ENCODE peak calls at places on chromosome 7, in eight cellular contexts. One of them, this sample, is unnamed.

GRCh38 chr7:25886387-25887240 is 265.4 kb upstream of the NFE2L3 start:
- DNase-seq in HCT116: no peak
- DNase-seq in IMR-90: no peak
- DNase-seq in spleen: no peak
- DNase-seq in suprapubic skin: no peak
- DNase-seq in H1: no peak
- DNase-seq in adrenal gland: no peak
- DNase-seq in uterus: no peak
- DNase-seq in this sample: no peak

GRCh38 chr7:148327379-148327778 is 263.2 kb upstream of the C7orf33 start:
- DNase-seq in HCT116: no peak
- DNase-seq in IMR-90: no peak
- DNase-seq in spleen: no peak
- DNase-seq in suprapubic skin: no peak
- DNase-seq in H1: no peak
- DNase-seq in adrenal gland: no peak
- DNase-seq in uterus: no peak
- DNase-seq in this sample: no peak

GRCh38 chr7:103687272-103687671 is 241.3 kb upstream of the SLC26A5 start:
- DNase-seq in HCT116: no peak
- DNase-seq in IMR-90: no peak
- DNase-seq in spleen: no peak
- DNase-seq in suprapubic skin: no peak
- DNase-seq in H1: no peak
- DNase-seq in adrenal gland: no peak
- DNase-seq in uterus: no peak
- DNase-seq in this sample: no peak

GRCh38 chr7:33636359-33636758 is 269.0 kb upstream of the BMPER start:
- DNase-seq in HCT116: no peak
- DNase-seq in IMR-90: no peak
- DNase-seq in spleen: no peak
- DNase-seq in suprapubic skin: no peak
- DNase-seq in H1: no peak
- DNase-seq in adrenal gland: no peak
- DNase-seq in uterus: no peak
- DNase-seq in this sample: no peak

GRCh38 chr7:27962250-27962649 is 218.3 kb downstream of the JAZF1 start:
- DNase-seq in HCT116: no peak
- DNase-seq in IMR-90: peak; percentile 55
- DNase-seq in spleen: no peak
- DNase-seq in suprapubic skin: no peak
- DNase-seq in H1: no peak
- DNase-seq in adrenal gland: no peak
- DNase-seq in uterus: no peak
- DNase-seq in this sample: no peak

GRCh38 chr7:158325530-158326381 is 261.9 kb downstream of the PTPRN2 start:
- DNase-seq in HCT116: no peak
- DNase-seq in IMR-90: no peak
- DNase-seq in spleen: peak; percentile 49
- DNase-seq in suprapubic skin: no peak
- DNase-seq in H1: peak; percentile 94
- DNase-seq in adrenal gland: peak; percentile 39
- DNase-seq in uterus: no peak
- DNase-seq in this sample: no peak

GRCh38 chr7:119175916-119176627 is 951.6 kb downstream of the ANKRD7 start:
- DNase-seq in HCT116: peak; percentile 83
- DNase-seq in IMR-90: peak; percentile 42
- DNase-seq in spleen: no peak
- DNase-seq in suprapubic skin: no peak
- DNase-seq in H1: peak; percentile 82
- DNase-seq in adrenal gland: peak; percentile 54
- DNase-seq in uterus: no peak
- DNase-seq in this sample: peak; percentile 82

GRCh38 chr7:134327896-134328295 is 11.2 kb upstream of the SLC35B4 start:
- DNase-seq in HCT116: peak; percentile 75
- DNase-seq in IMR-90: peak; percentile 56
- DNase-seq in spleen: no peak
- DNase-seq in suprapubic skin: no peak
- DNase-seq in H1: peak; percentile 61
- DNase-seq in adrenal gland: peak; percentile 18
- DNase-seq in uterus: peak; percentile 20
- DNase-seq in this sample: no peak

GRCh38 chr7:5491251-5492044 is 67.8 kb upstream of the TNRC18 start:
- DNase-seq in HCT116: no peak
- DNase-seq in IMR-90: no peak
- DNase-seq in spleen: no peak
- DNase-seq in suprapubic skin: no peak
- DNase-seq in H1: no peak
- DNase-seq in adrenal gland: no peak
- DNase-seq in uterus: no peak
- DNase-seq in this sample: no peak

GRCh38 chr7:155233703-155234492 is 63.8 kb upstream of the INSIG1 start:
- DNase-seq in HCT116: no peak
- DNase-seq in IMR-90: no peak
- DNase-seq in spleen: peak; percentile 59
- DNase-seq in suprapubic skin: no peak
- DNase-seq in H1: no peak
- DNase-seq in adrenal gland: no peak
- DNase-seq in uterus: no peak
- DNase-seq in this sample: no peak

GRCh38 chr7:157139142-157140117 is 704 bp downstream of the UBE3C start:
- DNase-seq in HCT116: no peak
- DNase-seq in IMR-90: peak; percentile 38
- DNase-seq in spleen: peak; percentile 96
- DNase-seq in suprapubic skin: peak; percentile 78
- DNase-seq in H1: no peak
- DNase-seq in adrenal gland: peak; percentile 43
- DNase-seq in uterus: peak; percentile 30
- DNase-seq in this sample: peak; percentile 34

GRCh38 chr7:84204655-84205054 is 10.1 kb upstream of the SEMA3A start:
- DNase-seq in HCT116: no peak
- DNase-seq in IMR-90: peak; percentile 88
- DNase-seq in spleen: no peak
- DNase-seq in suprapubic skin: no peak
- DNase-seq in H1: no peak
- DNase-seq in adrenal gland: no peak
- DNase-seq in uterus: no peak
- DNase-seq in this sample: no peak

GRCh38 chr7:74028321-74028812 is 394 bp downstream of the ELN start:
- DNase-seq in HCT116: no peak
- DNase-seq in IMR-90: no peak
- DNase-seq in spleen: no peak
- DNase-seq in suprapubic skin: no peak
- DNase-seq in H1: no peak
- DNase-seq in adrenal gland: no peak
- DNase-seq in uterus: no peak
- DNase-seq in this sample: no peak

GRCh38 chr7:74026406-74027123 is 1.4 kb upstream of the ELN start:
- DNase-seq in HCT116: peak; percentile 31
- DNase-seq in IMR-90: peak; percentile 46
- DNase-seq in spleen: peak; percentile 91
- DNase-seq in suprapubic skin: peak; percentile 88
- DNase-seq in H1: peak; percentile 31
- DNase-seq in adrenal gland: peak; percentile 69
- DNase-seq in uterus: peak; percentile 86
- DNase-seq in this sample: peak; percentile 97

GRCh38 chr7:74025745-74026144 is 2.2 kb upstream of the ELN start:
- DNase-seq in HCT116: no peak
- DNase-seq in IMR-90: no peak
- DNase-seq in spleen: no peak
- DNase-seq in suprapubic skin: no peak
- DNase-seq in H1: no peak
- DNase-seq in adrenal gland: no peak
- DNase-seq in uterus: no peak
- DNase-seq in this sample: no peak

GRCh38 chr7:74027683-74028320 is at the start of gene ELN:
- DNase-seq in HCT116: no peak
- DNase-seq in IMR-90: peak; percentile 43
- DNase-seq in spleen: no peak
- DNase-seq in suprapubic skin: peak; percentile 89
- DNase-seq in H1: no peak
- DNase-seq in adrenal gland: no peak
- DNase-seq in uterus: peak; percentile 92
- DNase-seq in this sample: peak; percentile 74

GRCh38 chr7:74027124-74027682 is 770 bp upstream of the ELN start:
- DNase-seq in HCT116: no peak
- DNase-seq in IMR-90: no peak
- DNase-seq in spleen: no peak
- DNase-seq in suprapubic skin: no peak
- DNase-seq in H1: no peak
- DNase-seq in adrenal gland: no peak
- DNase-seq in uterus: no peak
- DNase-seq in this sample: no peak
- TF ChIP-seq CTCF in HCT116: no peak
- TF ChIP-seq CTCF in IMR-90: no peak
- TF ChIP-seq CTCF in spleen: peak; percentile 53
- TF ChIP-seq CTCF in suprapubic skin: no peak
- TF ChIP-seq CTCF in H1: no peak
- TF ChIP-seq CTCF in adrenal gland: no peak
- TF ChIP-seq CTCF in uterus: no peak
- TF ChIP-seq CTCF in this sample: no peak

GRCh38 chr7:93574269-93574645 is 267 bp downstream of the CALCR start:
- DNase-seq in HCT116: no peak
- DNase-seq in IMR-90: no peak
- DNase-seq in spleen: no peak
- DNase-seq in suprapubic skin: no peak
- DNase-seq in H1: no peak
- DNase-seq in adrenal gland: no peak
- DNase-seq in uterus: no peak
- DNase-seq in this sample: no peak
- H3K4me3 ChIP-seq in HCT116: no peak overlapping the region
- H3K4me3 ChIP-seq in IMR-90: no peak overlapping the region
- H3K4me3 ChIP-seq in spleen: no peak overlapping the region
- H3K4me3 ChIP-seq in suprapubic skin: peak overlapping the region; percentile 40
- H3K4me3 ChIP-seq in H1: peak overlapping the region; percentile 84
- H3K4me3 ChIP-seq in adrenal gland: no peak overlapping the region
- H3K4me3 ChIP-seq in uterus: no peak overlapping the region
- H3K4me3 ChIP-seq in this sample: no peak overlapping the region

GRCh38 chr7:76247938-76248337 is 46.2 kb downstream of the SRRM3 start:
- DNase-seq in HCT116: no peak
- DNase-seq in IMR-90: no peak
- DNase-seq in spleen: no peak
- DNase-seq in suprapubic skin: no peak
- DNase-seq in H1: no peak
- DNase-seq in adrenal gland: no peak
- DNase-seq in uterus: no peak
- DNase-seq in this sample: no peak
- TF ChIP-seq POLR2A in HCT116: no peak
- TF ChIP-seq POLR2A in IMR-90: no peak
- TF ChIP-seq POLR2A in spleen: no peak
- TF ChIP-seq POLR2A in suprapubic skin: no peak
- TF ChIP-seq POLR2A in H1: no peak
- TF ChIP-seq POLR2A in adrenal gland: no peak
- TF ChIP-seq POLR2A in uterus: no peak
- TF ChIP-seq POLR2A in this sample: no peak

DNA sequence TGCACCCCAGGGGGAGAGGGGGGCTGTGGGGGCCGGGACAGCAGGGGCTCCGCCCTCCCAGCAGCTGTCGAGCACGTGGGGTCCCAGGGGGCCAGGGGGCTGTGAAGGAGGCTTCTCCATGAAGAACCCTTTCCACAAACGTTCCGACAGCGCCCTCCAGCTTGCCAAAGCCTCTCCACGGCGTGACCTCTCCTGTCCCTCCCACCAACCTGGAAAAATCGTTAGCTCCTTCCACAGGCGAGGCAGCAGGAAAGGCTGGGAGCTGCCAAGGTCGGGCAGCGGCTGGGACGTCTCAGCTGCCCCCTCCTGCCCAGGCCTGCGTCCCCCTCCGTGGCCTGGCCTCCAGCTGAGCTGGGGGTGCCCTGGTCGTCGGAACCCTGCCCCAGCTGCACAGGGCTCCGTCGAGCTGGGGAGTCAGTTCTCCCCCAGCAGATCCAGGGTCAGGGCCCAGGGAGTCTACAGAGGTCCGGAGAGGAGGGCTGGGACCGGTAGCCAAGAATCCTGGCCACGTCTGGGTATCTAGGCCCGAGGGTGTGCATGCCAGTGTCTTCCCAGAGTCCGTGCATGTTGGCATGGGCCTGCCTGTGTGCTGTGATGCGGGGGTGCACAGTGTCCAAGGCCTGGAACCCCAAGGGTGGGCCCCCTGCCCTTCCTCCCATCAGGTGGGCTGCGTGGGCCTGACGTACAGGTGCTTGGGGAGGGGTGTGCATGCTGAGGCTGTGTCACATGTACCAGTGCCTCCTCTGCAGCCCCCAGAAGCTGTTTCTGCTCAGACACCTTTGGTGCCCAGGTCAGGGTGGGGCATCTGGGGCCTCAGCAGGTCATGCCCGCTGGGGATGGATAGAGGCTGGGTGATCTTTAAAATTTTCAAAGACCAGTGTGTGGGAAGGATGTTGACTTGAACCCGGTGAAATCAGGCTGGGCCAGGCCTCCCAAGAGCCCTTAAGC is 66.5 kb downstream of the UNCX start:
- DNase-seq in HCT116: no peak
- DNase-seq in IMR-90: no peak
- DNase-seq in spleen: no peak
- DNase-seq in suprapubic skin: no peak
- DNase-seq in H1: no peak
- DNase-seq in adrenal gland: no peak
- DNase-seq in uterus: no peak
- DNase-seq in this sample: no peak
- TF ChIP-seq CTCF in HCT116: no peak
- TF ChIP-seq CTCF in IMR-90: no peak
- TF ChIP-seq CTCF in spleen: no peak
- TF ChIP-seq CTCF in suprapubic skin: no peak
- TF ChIP-seq CTCF in H1: no peak
- TF ChIP-seq CTCF in adrenal gland: no peak
- TF ChIP-seq CTCF in uterus: no peak
- TF ChIP-seq CTCF in this sample: no peak

This sample was measured in lower leg skin.